ENCODE peak calls at places on chromosomes 12 and 14, in four cellular contexts. N, E, K and I are unnamed samples.

GRCh38 chr14:75249251-75249957 is 29.2 kb upstream of the FOS start:
- DNase-seq in N (no peak), E (peak), K (peak), I (no peak)

GRCh38 chr12:70971395-70971794 is 50.9 kb upstream of the PTPRR start:
- DNase-seq in N (no peak), E (no peak), K (no peak), I (no peak)

GRCh38 chr14:58641509-58641908 is 3.7 kb downstream of the DACT1 start:
- DNase-seq in N (no peak), E (no peak), K (no peak), I (no peak)

GRCh38 chr12:46267618-46268348 is 1.1 kb downstream of the SLC38A1 start:
- DNase-seq in N (peak), E (peak), K (peak), I (peak)

GRCh38 chr12:74021937-74022336 is 515.7 kb upstream of the ATXN7L3B start:
- DNase-seq in N (peak), E (no peak), K (peak), I (peak)

GRCh38 chr12:128803788-128804187 is 20.0 kb downstream of the SLC15A4 start:
- DNase-seq in N (no peak), E (no peak), K (peak), I (no peak)

GRCh38 chr12:14827043-14827442 is 13.1 kb upstream of the SMCO3 start:
- DNase-seq in N (no peak), E (no peak), K (no peak), I (no peak)

GRCh38 chr12:69548687-69549086 is 36.6 kb upstream of the CCT2 start:
- DNase-seq in N (no peak), E (no peak), K (no peak), I (no peak)

GRCh38 chr12:43316506-43316905 is 235.5 kb downstream of the ADAMTS20 start:
- DNase-seq in N (no peak), E (no peak), K (no peak), I (no peak)

GRCh38 chr12:57614178-57614947 is 3.1 kb downstream of the ARHGEF25 start:
- DNase-seq in N (no peak), E (no peak), K (no peak), I (no peak)

GRCh38 chr12:121170581-121171260 is 38.0 kb downstream of the P2RX7 start:
- DNase-seq in N (peak), E (no peak), K (no peak), I (no peak)

GRCh38 chr12:93191956-93192355 is 185.8 kb upstream of the NUDT4 start:
- DNase-seq in N (no peak), E (no peak), K (no peak), I (no peak)

GRCh38 chr12:112900298-112901145 is 6.2 kb upstream of the OAS1 start:
- DNase-seq in N (peak), E (peak), K (no peak), I (peak)

GRCh38 chr12:3557136-3557697 is 66.2 kb downstream of the PRMT8 start:
- DNase-seq in N (no peak), E (no peak), K (no peak), I (no peak)

GRCh38 chr12:129871991-129872969 is 31.5 kb downstream of the TMEM132D start:
- DNase-seq in N (no peak), E (no peak), K (no peak), I (no peak)

GRCh38 chr14:35161231-35161630 is 38.9 kb downstream of the PRORP start:
- DNase-seq in N (peak), E (no peak), K (no peak), I (no peak)

GRCh38 chr14:103317976-103318580 is 16.0 kb upstream of the EIF5 start:
- DNase-seq in N (no peak), E (no peak), K (no peak), I (no peak)

GRCh38 chr14:57171903-57172302 is 96.8 kb downstream of the EXOC5 start:
- DNase-seq in N (no peak), E (no peak), K (no peak), I (no peak)

GRCh38 chr14:22974530-22975313 is 7.6 kb downstream of the AJUBA start:
- DNase-seq in N (no peak), E (no peak), K (no peak), I (no peak)

GRCh38 chr12:71297930-71298329 is 140.1 kb upstream of the TSPAN8 start:
- DNase-seq in N (no peak), E (no peak), K (no peak), I (no peak)

GRCh38 chr14:79036506-79036905 is 866.3 kb downstream of the NRXN3 start:
- DNase-seq in N (no peak), E (no peak), K (no peak), I (no peak)

GRCh38 chr14:71751264-71751663 is 181.0 kb upstream of the RGS6 start:
- DNase-seq in N (peak), E (no peak), K (no peak), I (no peak)

GRCh38 chr12:102958073-102958829 is 777 bp downstream of the ASCL1 start:
- DNase-seq in N (peak), E (no peak), K (peak), I (no peak)

GRCh38 chr14:96662116-96662901 is 134.9 kb upstream of the VRK1 start:
- DNase-seq in N (no peak), E (no peak), K (no peak), I (no peak)

GRCh38 chr12:96401061-96401871 is 1.0 kb upstream of the CDK17 start:
- DNase-seq in N (peak), E (peak), K (no peak), I (peak)

DNA sequence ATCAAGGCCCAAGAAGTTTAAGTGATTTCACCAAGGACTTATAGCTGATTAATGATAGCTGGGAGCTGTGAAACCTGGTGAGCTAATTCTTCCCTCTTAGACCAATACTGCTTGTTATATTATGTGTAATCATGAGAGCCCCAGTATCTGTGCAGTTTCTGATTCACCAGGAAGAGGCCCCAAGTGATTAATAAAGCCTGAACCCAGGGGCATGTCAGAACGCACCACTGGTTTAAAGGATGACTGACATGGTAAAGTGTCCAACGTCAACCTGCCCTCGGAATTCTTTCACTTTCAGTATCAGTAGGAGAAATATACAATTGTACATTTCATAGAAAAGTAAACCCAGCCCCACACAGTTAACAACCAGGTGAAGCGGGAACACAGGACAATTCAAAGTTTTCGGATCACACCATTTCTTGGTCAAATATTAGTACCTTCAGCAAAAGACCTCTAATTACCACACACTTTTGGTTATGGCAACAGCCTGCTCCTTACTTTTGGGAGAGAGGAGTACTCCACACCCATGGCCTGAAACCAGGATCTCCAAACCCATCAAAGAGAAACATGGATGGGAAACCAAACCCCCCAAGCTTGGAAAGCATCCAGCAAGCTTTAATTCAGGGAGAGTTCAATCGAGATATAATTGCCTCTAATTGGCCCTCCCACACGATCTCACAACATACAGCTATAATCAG is 28.5 kb downstream of the TMCC3 start:
- DNase-seq in N (peak), E (no peak), K (no peak), I (peak)
- TF ChIP-seq CTCF in N (no peak), E (no peak), K (no peak), I (no peak)

GRCh38 chr12:131159660-131160059 is 206.0 kb downstream of the ADGRD1 start:
- DNase-seq in N (no peak), E (no peak), K (no peak), I (no peak)
- TF ChIP-seq CTCF in N (no peak), E (no peak), K (no peak), I (no peak)

GRCh38 chr12:13203028-13203922 is 6.7 kb downstream of the EMP1 start:
- DNase-seq in N (no peak), E (no peak), K (no peak), I (no peak)
- TF ChIP-seq CTCF in N (peak), E (no peak), K (no peak), I (no peak)

GRCh38 chr12:8860165-8860961 is 37.9 kb downstream of the A2ML1 start:
- DNase-seq in N (peak), E (peak), K (no peak), I (peak)
- TF ChIP-seq CTCF in N (peak), E (peak), K (peak), I (peak)